ENCODE peak calls at places on chromosomes 3 and 15, in four cellular contexts. Q is HEK293T, S is kidney, U is NB4. O is an unnamed sample.

GRCh38 chr15:45338417-45338816 is 39.9 kb downstream of the GATM start:
- DNase-seq in S (no peak), U (peak; percentile 11), Q (no peak), O (no peak)

GRCh38 chr15:25899870-25900269 is 36.7 kb upstream of the ATP10A start:
- DNase-seq in S (no peak), Q (no peak), U (no peak), O (no peak)

GRCh38 chr3:144350125-144350524 is 378.5 kb downstream of the DIPK2A start:
- DNase-seq in Q (no peak), U (no peak), S (no peak), O (no peak)

GRCh38 chr3:115165266-115165665 is 18.2 kb upstream of the ZBTB20 start:
- DNase-seq in U (no peak), Q (no peak), S (no peak), O (no peak)

GRCh38 chr3:46763178-46763577 is 45.5 kb upstream of the PRSS50 start:
- DNase-seq in U (no peak), Q (no peak), S (no peak), O (no peak)

GRCh38 chr3:181487236-181487978 is 224.3 kb upstream of the SOX2 start:
- DNase-seq in Q (no peak), U (peak; percentile 14), S (no peak), O (no peak)

GRCh38 chr3:127124135-127124534 is 68.8 kb upstream of the PRR23E start:
- DNase-seq in U (no peak), Q (no peak), S (no peak), O (no peak)

GRCh38 chr15:100670505-100671021 is 68.2 kb downstream of the ASB7 start:
- DNase-seq in U (no peak), Q (no peak), S (no peak), O (no peak)

GRCh38 chr3:105527538-105527937 is 160.8 kb downstream of the ALCAM start:
- DNase-seq in U (no peak), Q (peak; percentile 18), S (no peak), O (no peak)

GRCh38 chr15:101497484-101498034 is 8.1 kb upstream of the PCSK6 start:
- DNase-seq in U (no peak), Q (no peak), S (no peak), O (no peak)

GRCh38 chr3:176219970-176220369 is 977.3 kb downstream of the TBL1XR1 start:
- DNase-seq in S (no peak), Q (no peak), U (no peak), O (no peak)

GRCh38 chr3:9168230-9168629 is 81.2 kb downstream of the SRGAP3 start:
- DNase-seq in U (no peak), Q (peak; percentile 30), S (no peak), O (peak; percentile 39)

GRCh38 chr15:100771745-100772144 is 107.9 kb upstream of the ALDH1A3 start:
- DNase-seq in U (no peak), Q (no peak), S (no peak), O (no peak)

GRCh38 chr3:52062499-52062898 is 6.1 kb upstream of the DUSP7 start:
- DNase-seq in Q (no peak), U (peak; percentile 50), S (no peak), O (no peak)

GRCh38 chr3:134516905-134517304 is 31.0 kb downstream of the CEP63 start:
- DNase-seq in S (no peak), Q (no peak), U (no peak), O (no peak)

GRCh38 chr3:169771651-169772529 is 1.3 kb upstream of the MYNN start:
- DNase-seq in U (peak; percentile 91), S (peak; percentile 68), Q (peak; percentile 45), O (peak; percentile 79)

GRCh38 chr15:91956026-91956723 is 102.7 kb downstream of the SLCO3A1 start:
- DNase-seq in U (no peak), Q (no peak), S (no peak), O (no peak)

GRCh38 chr3:162211470-162211869 is 714.9 kb downstream of the OTOL1 start:
- DNase-seq in Q (no peak), S (no peak), U (no peak), O (no peak)

GRCh38 chr3:111592941-111593340 is 2.2 kb downstream of the ZBED2 start:
- DNase-seq in U (no peak), Q (no peak), S (no peak), O (no peak)

GRCh38 chr3:13123266-13123665 is 50.0 kb upstream of the IQSEC1 start:
- DNase-seq in S (peak; percentile 45), Q (no peak), U (no peak), O (no peak)

GRCh38 chr3:37961622-37962455 is 28.7 kb upstream of the VILL start:
- DNase-seq in Q (no peak), U (no peak), S (no peak), O (no peak)

GRCh38 chr3:72820405-72820804 is 27.8 kb downstream of the SHQ1 start:
- DNase-seq in S (no peak), U (no peak), Q (no peak), O (peak; percentile 35)

GRCh38 chr3:9497821-9498565 is 55.6 kb downstream of the LHFPL4 start:
- DNase-seq in Q (no peak), S (no peak), U (no peak), O (no peak)

GRCh38 chr3:128274837-128275236 is 121.6 kb downstream of the EEFSEC start:
- DNase-seq in U (no peak), Q (no peak), S (no peak), O (no peak)

GRCh38 chr15:71386448-71387236 is 271.4 kb downstream of the THSD4 start:
- DNase-seq in S (no peak), U (peak; percentile 10), Q (no peak), O (peak; percentile 32)

GRCh38 chr15:87752250-87752951 is 504.1 kb downstream of the NTRK3 start:
- DNase-seq in Q (no peak), U (no peak), S (no peak), O (no peak)

GRCh38 chr3:141231923-141232861 is 567 bp downstream of the PXYLP1 start:
- DNase-seq in Q (peak; percentile 52), S (peak; percentile 88), U (peak; percentile 28), O (no peak)

GRCh38 chr3:170330366-170330765 is 27.1 kb upstream of the SKIL start:
- DNase-seq in Q (no peak), S (no peak), U (peak; percentile 40), O (no peak)

GRCh38 chr15:32787949-32788348 is 70.1 kb downstream of the GREM1 start:
- DNase-seq in S (no peak), U (no peak), Q (no peak), O (no peak)